ENCODE peak calls at places on chromosomes 11 and 22, in five cellular contexts. X is WTC11, V is RCC 7860, Z is D341Med, D is caudate nucleus. N is an unnamed sample.

GRCh38 chr11:9351956-9352355 is 32.5 kb upstream of the IPO7 start:
- DNase-seq in Z (no peak), V (no peak), X (no peak), D (no peak), N (no peak)

GRCh38 chr11:79081441-79082124 is 359.2 kb downstream of the TENM4 start:
- DNase-seq in X (no peak), Z (no peak), V (peak; percentile 81), D (no peak), N (no peak)

GRCh38 chr11:4680341-4680740 is 17.3 kb downstream of the OR51E2 start:
- DNase-seq in V (no peak), X (no peak), D (no peak), Z (no peak), N (no peak)

GRCh38 chr22:25492950-25493790 is 71.3 kb upstream of the GRK3 start:
- DNase-seq in V (no peak), D (peak; percentile 49), Z (peak; percentile 89), X (no peak), N (no peak)

GRCh38 chr11:76830639-76831312 is 29.9 kb upstream of the ACER3 start:
- DNase-seq in X (no peak), Z (peak; percentile 89), V (no peak), D (no peak), N (no peak)

GRCh38 chr11:59289356-59289755 is 69.3 kb upstream of the OR5AN1 start:
- DNase-seq in X (no peak), Z (no peak), D (no peak), V (no peak), N (no peak)

GRCh38 chr11:116224154-116224888 is 548.5 kb downstream of the BUD13 start:
- DNase-seq in X (peak; percentile 63), V (no peak), Z (peak; percentile 65), D (peak; percentile 74), N (no peak)

GRCh38 chr11:40567392-40567791 is 892.1 kb downstream of the LRRC4C start:
- DNase-seq in V (no peak), X (no peak), Z (no peak), D (no peak), N (no peak)

GRCh38 chr22:49262167-49262566 is 565.5 kb downstream of the BRD1 start:
- DNase-seq in D (no peak), V (no peak), Z (no peak), X (no peak), N (no peak)

GRCh38 chr11:19905280-19905853 is 192.7 kb downstream of the NAV2 start:
- DNase-seq in D (no peak), X (no peak), Z (peak; percentile 49), V (peak; percentile 46), N (no peak)

GRCh38 chr11:21511835-21512440 is 680.9 kb upstream of the ANO5 start:
- DNase-seq in D (no peak), V (peak; percentile 20), Z (peak; percentile 72), X (peak; percentile 88), N (peak; percentile 49)

GRCh38 chr11:63602296-63602695 is 11.9 kb downstream of the PLAAT3 start:
- DNase-seq in D (no peak), X (no peak), Z (no peak), V (no peak), N (no peak)

N was measured in CD14-positive monocyte.